ENCODE peak calls at places on chromosomes 4 and X, in eight cellular contexts. G is iris pigment epithelial cell, Z is GM03348, D is NAMALWA, K is prostate gland, R is GM12891, U is ovary, E is HTR-8/SVneo. B is an unnamed sample.

GRCh38 chrX:3384330-3384729 is 37.9 kb upstream of the MXRA5 start:
- DNase-seq in Z (peak; percentile 11), G (peak; percentile 24), K (no peak), E (peak; percentile 20), D (no peak), R (no peak), U (no peak), B (no peak)

GRCh38 chrX:130851569-130851968 is 51.4 kb downstream of the ENOX2 start:
- DNase-seq in K (no peak), E (no peak), U (no peak), D (no peak), Z (no peak), G (no peak), R (no peak), B (no peak)

GRCh38 chr4:13597604-13598003 is 29.9 kb downstream of the BOD1L1 start:
- DNase-seq in U (no peak), D (no peak), K (no peak), E (no peak), G (peak; percentile 32), Z (peak; percentile 18), R (no peak), B (peak; percentile 24)

GRCh38 chr4:110787781-110788180 is 164.9 kb upstream of the PITX2 start:
- DNase-seq in D (no peak), G (no peak), U (no peak), Z (no peak), K (no peak), E (no peak), R (no peak), B (no peak)

GRCh38 chr4:21795091-21795490 is 153.5 kb downstream of the KCNIP4 start:
- DNase-seq in G (peak; percentile 91), Z (peak; percentile 7), U (no peak), K (no peak), D (no peak), E (no peak), R (no peak), B (peak; percentile 68)

GRCh38 chrX:149040873-149041535 is 464.1 kb downstream of the IDS start:
- DNase-seq in E (no peak), G (peak; percentile 1), R (no peak), U (no peak), Z (no peak), D (no peak), K (no peak), B (no peak)

GRCh38 chr4:153634737-153635353 is 49.2 kb upstream of the TLR2 start:
- DNase-seq in G (peak; percentile 26), D (peak; percentile 59), E (peak; percentile 27), Z (peak; percentile 45), R (no peak), K (no peak), U (no peak), B (peak; percentile 23)

GRCh38 chr4:186942745-186943606 is 219.3 kb upstream of the FAT1 start:
- DNase-seq in Z (no peak), D (no peak), E (no peak), K (no peak), R (no peak), U (peak; percentile 18), G (peak; percentile 43), B (peak; percentile 66)

B was measured in fibroblast of villous mesenchyme.